ENCODE peak calls at places on chromosomes 11 and 22, in nine cellular contexts. S, M, I, L, C, T, K, Q and D are unnamed samples.

GRCh38 chr11:120792306-120792705 is 231.6 kb upstream of the TBCEL start:
- DNase-seq in L (no peak), T (no peak), M (no peak), C (no peak), Q (no peak), I (no peak), K (no peak), S (no peak), D (no peak)

GRCh38 chr11:45028921-45029680 is 78.4 kb upstream of the TP53I11 start:
- DNase-seq in S (no peak), C (no peak), M (no peak), L (no peak), I (no peak), K (no peak), Q (no peak), T (no peak), D (no peak)

GRCh38 chr11:43268786-43269185 is 43.0 kb upstream of the API5 start:
- DNase-seq in C (no peak), K (no peak), M (no peak), Q (no peak), S (no peak), I (no peak), T (no peak), L (no peak), D (no peak)

GRCh38 chr11:12235549-12235944 is 125.2 kb downstream of the MICAL2 start:
- DNase-seq in L (peak; percentile 39), K (peak; percentile 35), C (no peak), I (no peak), M (peak; percentile 42), T (no peak), S (no peak), Q (no peak), D (peak; percentile 44)

GRCh38 chr11:85955531-85955930 is 100.3 kb downstream of the CCDC83 start:
- DNase-seq in T (peak; percentile 61), Q (no peak), I (no peak), L (no peak), K (peak; percentile 48), M (peak; percentile 81), C (no peak), S (no peak), D (peak; percentile 76)

GRCh38 chr11:3967695-3968094 is 112.2 kb downstream of the STIM1 start:
- DNase-seq in I (no peak), M (no peak), Q (no peak), K (peak; percentile 26), L (no peak), S (no peak), T (no peak), C (no peak), D (no peak)

GRCh38 chr11:33269822-33270221 is 12.6 kb downstream of the HIPK3 start:
- DNase-seq in C (no peak), I (no peak), K (no peak), L (no peak), M (no peak), T (no peak), Q (no peak), S (no peak), D (no peak)

GRCh38 chr11:61969838-61970452 is 2.5 kb upstream of the FTH1 start:
- DNase-seq in Q (peak; percentile 62), M (peak; percentile 83), L (no peak), I (no peak), S (no peak), C (no peak), T (no peak), K (peak; percentile 93), D (peak; percentile 63)

GRCh38 chr22:36790648-36791047 is 14.7 kb upstream of the IFT27 start:
- DNase-seq in L (peak; percentile 55), T (no peak), K (no peak), S (no peak), Q (no peak), C (no peak), M (no peak), I (no peak), D (no peak)

GRCh38 chr11:43503417-43503816 is 144.7 kb downstream of the TTC17 start:
- DNase-seq in S (no peak), Q (no peak), M (peak; percentile 27), C (no peak), I (no peak), K (no peak), L (no peak), T (no peak), D (no peak)

GRCh38 chr11:61267437-61267841 is 26.5 kb downstream of the PGA5 start:
- DNase-seq in M (no peak), T (no peak), S (no peak), Q (no peak), C (no peak), I (no peak), L (no peak), K (no peak), D (no peak)

GRCh38 chr22:26753125-26753862 is 95.9 kb downstream of the MIAT start:
- DNase-seq in L (no peak), I (no peak), M (no peak), S (no peak), Q (no peak), K (no peak), C (no peak), T (no peak), D (no peak)

GRCh38 chr22:22818861-22819855 is 68.5 kb upstream of the IGLL5 start:
- DNase-seq in M (no peak), K (no peak), L (peak; percentile 79), I (no peak), Q (no peak), S (peak; percentile 81), C (no peak), T (no peak), D (no peak)

GRCh38 chr11:109309153-109309552 is 112.8 kb upstream of the C11orf87 start:
- DNase-seq in C (no peak), I (no peak), T (no peak), M (peak; percentile 3), K (peak; percentile 18), S (no peak), Q (no peak), L (no peak), D (peak; percentile 52)

GRCh38 chr11:118304227-118304808 is at the start of gene CD3E:
- DNase-seq in I (no peak), S (peak; percentile 75), C (no peak), Q (no peak), K (no peak), T (no peak), L (peak; percentile 32), M (no peak), D (no peak)

GRCh38 chr11:118304809-118305248 is 299 bp downstream of the CD3E start:
- DNase-seq in C (no peak), S (no peak), Q (no peak), L (no peak), I (no peak), M (no peak), K (no peak), T (no peak), D (no peak)

GRCh38 chr11:118310271-118310670 is 5.7 kb downstream of the CD3E start:
- DNase-seq in C (no peak), Q (no peak), T (no peak), K (no peak), I (no peak), S (no peak), L (no peak), M (no peak), D (no peak)

GRCh38 chr11:118305726-118306125 is 1.2 kb downstream of the CD3E start:
- DNase-seq in I (no peak), C (no peak), M (no peak), Q (no peak), L (no peak), S (no peak), K (no peak), T (no peak), D (no peak)

DNA sequence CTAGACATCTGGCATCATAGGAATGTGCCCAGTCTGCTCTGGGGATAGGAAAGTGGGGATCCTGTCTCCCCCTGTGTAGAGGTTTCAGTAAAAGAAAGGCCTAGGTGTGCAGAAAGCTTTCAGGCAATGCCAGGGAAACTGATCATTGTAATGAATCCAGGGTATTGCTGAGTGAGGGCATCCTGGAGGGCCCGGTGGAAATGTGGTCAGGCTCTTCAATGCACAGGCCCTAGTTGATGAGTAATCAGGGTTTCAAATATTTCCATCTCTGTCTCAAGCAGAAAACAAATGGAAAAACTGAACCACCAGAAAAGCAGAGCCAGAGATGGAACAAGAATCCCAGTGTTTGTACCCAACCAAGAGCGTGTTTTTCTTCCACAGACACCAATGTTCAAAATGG is 2.0 kb downstream of the CD3E start:
- DNase-seq in T (no peak), L (no peak), C (no peak), K (no peak), Q (no peak), S (no peak), M (no peak), I (no peak), D (no peak)
- H3K4me3 ChIP-seq in T (no peak overlapping the region), L (no peak overlapping the region), C (no peak overlapping the region), K (no peak overlapping the region), Q (no peak overlapping the region), S (no peak overlapping the region), M (no peak overlapping the region), I (no peak overlapping the region), D (no peak overlapping the region)

DNA sequence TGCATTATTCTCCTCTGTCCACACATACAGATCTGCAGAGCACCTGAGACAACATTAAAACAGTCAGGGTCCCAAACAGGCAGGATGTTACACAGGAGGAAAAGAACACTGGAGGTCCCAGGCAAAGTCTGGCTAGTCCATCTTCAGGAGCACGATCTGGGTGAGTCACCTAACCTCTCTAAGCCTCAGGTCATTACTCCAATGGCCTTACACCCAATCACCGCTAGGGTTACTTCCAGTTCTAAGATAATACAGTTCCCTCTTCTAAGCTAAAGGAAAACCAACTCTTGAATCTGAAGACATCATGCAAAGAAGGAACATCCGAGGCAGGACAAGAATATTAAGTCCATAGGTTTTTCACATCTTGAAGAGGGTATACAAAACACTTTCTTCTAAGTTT is 24.5 kb downstream of the ASCC2 start:
- DNase-seq in K (peak; percentile 54), L (no peak), Q (no peak), C (no peak), M (peak; percentile 30), S (no peak), I (no peak), T (no peak), D (no peak)
- TF ChIP-seq CTCF in K (peak; percentile 25), L (no peak), Q (no peak), C (no peak), M (no peak), S (no peak), I (no peak), T (no peak), D (no peak)

DNA sequence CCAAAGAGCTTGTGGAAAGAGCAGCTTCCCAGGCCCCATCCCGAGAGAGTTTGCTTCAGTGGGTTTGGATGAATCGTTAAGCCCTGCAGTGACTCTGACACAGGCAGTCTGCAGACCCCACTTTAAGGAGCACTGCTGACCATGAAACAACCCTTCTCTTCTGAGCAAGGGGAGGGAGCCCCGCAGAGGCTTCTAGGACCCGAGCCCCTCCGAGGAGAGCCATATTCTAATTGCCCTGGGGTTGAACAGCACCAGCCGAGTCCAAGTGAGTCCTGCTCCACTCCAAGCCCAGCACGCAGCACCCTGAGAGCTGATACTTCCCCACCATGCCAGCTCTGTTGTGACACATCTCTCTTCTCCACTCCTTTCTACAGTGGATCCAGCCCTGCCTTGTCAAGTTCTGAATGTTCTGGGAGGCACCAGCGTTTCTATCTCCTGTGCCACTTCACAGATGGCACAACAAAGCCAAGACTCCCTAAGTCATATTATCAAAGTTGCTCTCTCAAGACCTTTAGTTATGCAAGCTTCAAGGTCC is 10.4 kb downstream of the USP2 start:
- DNase-seq in Q (no peak), L (no peak), S (no peak), K (no peak), C (no peak), I (peak; percentile 85), T (no peak), M (no peak), D (no peak)
- H3K4me3 ChIP-seq in Q (no peak overlapping the region), L (no peak overlapping the region), S (no peak overlapping the region), K (no peak overlapping the region), C (peak overlapping the region; percentile 45), I (no peak overlapping the region), T (no peak overlapping the region), M (no peak overlapping the region), D (no peak overlapping the region)

GRCh38 chr11:47716692-47717091 is 1.5 kb upstream of the AGBL2 start:
- DNase-seq in S (no peak), I (no peak), T (no peak), Q (no peak), M (no peak), K (no peak), L (peak; percentile 13), C (no peak), D (no peak)
- TF ChIP-seq CTCF in S (no peak), I (no peak), T (no peak), Q (no peak), M (no peak), K (no peak), L (no peak), C (no peak), D (no peak)